ENCODE peak calls at places on chromosomes 1 and 21, in eight cellular contexts. T is activated T-cell treated with anti-CD3 and anti-CD28 coated beads, Interleukin-2, amount 50 U/mL, for 72 hours; G is germinal center; O is iris pigment epithelial cell; I is cortex of kidney; A is NCI-H748 treated with DMSO at 0.1 percent for 48 hours; B is GM18507; D is C1 segment of cervical spinal cord. N is an unnamed sample.

GRCh38 chr21:44999972-45000636 is 60.3 kb downstream of the SLX9 start:
- DNase-seq in O (no peak), B (no peak), T (no peak), I (no peak), D (no peak), A (no peak), G (no peak), N (no peak)

GRCh38 chr1:20896824-20897223 is 109.7 kb upstream of the HP1BP3 start:
- DNase-seq in O (peak; percentile 89), D (no peak), G (no peak), A (peak; percentile 17), I (no peak), B (no peak), T (no peak), N (no peak)

GRCh38 chr1:64038119-64038518 is 165.3 kb upstream of the UBE2U start:
- DNase-seq in T (no peak), A (no peak), B (no peak), G (no peak), I (no peak), D (no peak), O (peak; percentile 56), N (no peak)

GRCh38 chr1:56355422-56355821 is 223.9 kb downstream of the PLPP3 start:
- DNase-seq in T (no peak), D (no peak), B (no peak), A (no peak), O (no peak), I (no peak), G (no peak), N (no peak)

GRCh38 chr1:36889478-36889845 is 144.9 kb downstream of the GRIK3 start:
- DNase-seq in D (no peak), G (no peak), O (no peak), B (no peak), T (no peak), A (no peak), I (no peak), N (no peak)

GRCh38 chr21:45056505-45056904 is 17.9 kb upstream of the ADARB1 start:
- DNase-seq in I (no peak), O (no peak), G (no peak), D (no peak), B (no peak), T (no peak), A (no peak), N (no peak)

GRCh38 chr1:90925928-90926869 is 95.6 kb downstream of the ZNF644 start:
- DNase-seq in B (no peak), A (no peak), O (peak; percentile 97), D (no peak), T (no peak), I (no peak), G (no peak), N (no peak)

GRCh38 chr1:47334765-47335435 is 1.3 kb downstream of the CMPK1 start:
- DNase-seq in O (no peak), G (no peak), T (no peak), A (no peak), B (no peak), I (no peak), D (no peak), N (no peak)

GRCh38 chr1:118960026-118960561 is 28.0 kb downstream of the TBX15 start:
- DNase-seq in G (peak; percentile 53), T (no peak), I (no peak), B (no peak), D (no peak), A (no peak), O (no peak), N (no peak)

GRCh38 chr1:212040629-212041028 is 5.1 kb downstream of the DTL start:
- DNase-seq in D (no peak), O (no peak), B (no peak), G (no peak), A (no peak), T (no peak), I (no peak), N (no peak)

GRCh38 chr1:51969038-51969705 is 21.3 kb downstream of the RAB3B start:
- DNase-seq in B (no peak), O (peak; percentile 98), T (no peak), D (no peak), I (no peak), G (no peak), A (no peak), N (no peak)

GRCh38 chr1:205444300-205444930 is 11.4 kb downstream of the BLACAT1 start:
- DNase-seq in I (no peak), G (no peak), D (no peak), A (no peak), O (no peak), T (no peak), B (no peak), N (no peak)

GRCh38 chr1:231934797-231935196 is 308.2 kb downstream of the DISC1 start:
- DNase-seq in A (peak; percentile 12), D (no peak), I (no peak), O (peak; percentile 80), T (no peak), G (no peak), B (no peak), N (no peak)

GRCh38 chr1:172742599-172743500 is 83.9 kb downstream of the FASLG start:
- DNase-seq in D (no peak), O (peak; percentile 65), B (no peak), G (peak; percentile 22), A (peak; percentile 36), I (no peak), T (no peak), N (no peak)

GRCh38 chr1:179047637-179048002 is 21.9 kb downstream of the FAM20B start:
- DNase-seq in O (no peak), G (no peak), I (no peak), T (no peak), B (no peak), A (no peak), D (no peak), N (no peak)

GRCh38 chr1:31199924-31200323 is 39.8 kb downstream of the NKAIN1 start:
- DNase-seq in D (no peak), I (no peak), O (no peak), G (no peak), A (no peak), B (no peak), T (no peak), N (no peak)

GRCh38 chr1:221994939-221995338 is 253.1 kb upstream of the DUSP10 start:
- DNase-seq in O (peak; percentile 74), D (no peak), B (no peak), T (peak; percentile 8), I (no peak), G (no peak), A (no peak), N (no peak)

GRCh38 chr1:112981461-112982233 is 25.7 kb upstream of the SLC16A1 start:
- DNase-seq in B (no peak), T (no peak), O (no peak), A (peak; percentile 5), I (no peak), D (no peak), G (no peak), N (no peak)

GRCh38 chr1:43861337-43861736 is 72.3 kb upstream of the ARTN start:
- DNase-seq in O (peak; percentile 73), D (no peak), T (no peak), G (no peak), B (no peak), I (no peak), A (no peak), N (no peak)

GRCh38 chr1:23019851-23020625 is 770 bp downstream of the KDM1A start:
- DNase-seq in T (peak; percentile 26), G (peak; percentile 42), B (no peak), A (no peak), D (no peak), I (no peak), O (peak; percentile 55), N (no peak)

GRCh38 chr1:224502459-224503160 is 68.0 kb upstream of the WDR26 start:
- DNase-seq in G (no peak), O (no peak), D (no peak), I (no peak), T (no peak), A (peak; percentile 83), B (no peak), N (no peak)

GRCh38 chr1:111370871-111371270 is 56.7 kb downstream of the OVGP1 start:
- DNase-seq in I (no peak), G (no peak), A (no peak), D (no peak), O (no peak), T (no peak), B (no peak), N (no peak)

GRCh38 chr1:156639601-156640101 is 2.3 kb upstream of the BCAN start:
- DNase-seq in I (no peak), O (no peak), D (no peak), T (no peak), A (no peak), G (no peak), B (no peak), N (no peak)

GRCh38 chr1:32012709-32013385 is 821 bp upstream of the KHDRBS1 start:
- DNase-seq in O (no peak), A (no peak), T (no peak), G (no peak), D (no peak), B (no peak), I (no peak), N (no peak)

GRCh38 chr1:248842781-248843331 is 4.8 kb downstream of the ZNF672 start:
- DNase-seq in G (no peak), B (no peak), A (no peak), D (no peak), O (no peak), T (no peak), I (no peak), N (no peak)

GRCh38 chr1:90434460-90434859 is 282.6 kb downstream of the BARHL2 start:
- DNase-seq in O (peak; percentile 3), G (no peak), I (no peak), D (no peak), B (no peak), T (no peak), A (no peak), N (no peak)

GRCh38 chr1:231091853-231092301 is 51.8 kb upstream of the FAM89A start:
- DNase-seq in O (peak; percentile 45), I (no peak), A (peak; percentile 46), B (no peak), T (peak; percentile 45), D (no peak), G (peak; percentile 36), N (peak; percentile 3)

GRCh38 chr1:171641076-171641864 is 11.2 kb downstream of the MYOC start:
- DNase-seq in O (no peak), G (no peak), B (no peak), I (no peak), T (no peak), A (no peak), D (no peak), N (no peak)

GRCh38 chr1:47388548-47389238 is 27.4 kb upstream of the FOXE3 start:
- DNase-seq in D (no peak), G (peak; percentile 53), B (peak; percentile 14), A (peak; percentile 43), O (peak; percentile 71), I (no peak), T (peak; percentile 61), N (no peak)

N was measured in effector memory CD4-positive, alpha-beta T cell.